ENCODE peak calls at places on chromosome X, in five cellular contexts. One of them, this sample, is unnamed.

GRCh38 chrX:104972737-104973136 is 247.8 kb downstream of the TEX13A start:
- DNase-seq in heart left ventricle: no peak
- DNase-seq in esophagus squamous epithelium: no peak
- DNase-seq in endothelial cell of umbilical vein: no peak
- DNase-seq in A549: no peak
- DNase-seq in this sample: no peak

GRCh38 chrX:104430720-104431119 is 135.3 kb upstream of the IL1RAPL2 start:
- DNase-seq in endothelial cell of umbilical vein: no peak
- DNase-seq in A549: peak
- DNase-seq in heart left ventricle: no peak
- DNase-seq in esophagus squamous epithelium: no peak
- DNase-seq in this sample: no peak

GRCh38 chrX:19673334-19674040 is 158.2 kb upstream of the MAP3K15 start:
- DNase-seq in heart left ventricle: peak
- DNase-seq in A549: peak
- DNase-seq in esophagus squamous epithelium: no peak
- DNase-seq in endothelial cell of umbilical vein: peak
- DNase-seq in this sample: peak

GRCh38 chrX:77617206-77617605 is 168.8 kb downstream of the ATRX start:
- DNase-seq in heart left ventricle: no peak
- DNase-seq in A549: no peak
- DNase-seq in esophagus squamous epithelium: no peak
- DNase-seq in endothelial cell of umbilical vein: no peak
- DNase-seq in this sample: no peak

GRCh38 chrX:69109706-69110635 is 55.3 kb downstream of the PJA1 start:
- DNase-seq in A549: peak
- DNase-seq in heart left ventricle: no peak
- DNase-seq in endothelial cell of umbilical vein: no peak
- DNase-seq in esophagus squamous epithelium: no peak
- DNase-seq in this sample: no peak

GRCh38 chrX:138886769-138887168 is 175.3 kb upstream of the FGF13 start:
- DNase-seq in heart left ventricle: no peak
- DNase-seq in endothelial cell of umbilical vein: no peak
- DNase-seq in esophagus squamous epithelium: no peak
- DNase-seq in A549: no peak
- DNase-seq in this sample: no peak

GRCh38 chrX:106698693-106699092 is 27.8 kb upstream of the RNF128 start:
- DNase-seq in esophagus squamous epithelium: no peak
- DNase-seq in A549: no peak
- DNase-seq in endothelial cell of umbilical vein: no peak
- DNase-seq in heart left ventricle: no peak
- DNase-seq in this sample: no peak

GRCh38 chrX:105696870-105697269 is 125.5 kb upstream of the NRK start:
- DNase-seq in endothelial cell of umbilical vein: no peak
- DNase-seq in heart left ventricle: no peak
- DNase-seq in esophagus squamous epithelium: no peak
- DNase-seq in A549: no peak
- DNase-seq in this sample: no peak

GRCh38 chrX:91434351-91435168 is at the start of gene PABPC5:
- DNase-seq in esophagus squamous epithelium: no peak
- DNase-seq in endothelial cell of umbilical vein: peak
- DNase-seq in A549: peak
- DNase-seq in heart left ventricle: peak
- DNase-seq in this sample: peak

GRCh38 chrX:145190801-145191389 is 56.4 kb upstream of the SPANXN1 start:
- DNase-seq in esophagus squamous epithelium: no peak
- DNase-seq in endothelial cell of umbilical vein: no peak
- DNase-seq in A549: peak
- DNase-seq in heart left ventricle: no peak
- DNase-seq in this sample: no peak

GRCh38 chrX:85243761-85244410 is at the start of the genes SATL1 and ZNF711:
- DNase-seq in A549: peak
- DNase-seq in heart left ventricle: peak
- DNase-seq in esophagus squamous epithelium: no peak
- DNase-seq in endothelial cell of umbilical vein: peak
- DNase-seq in this sample: peak

GRCh38 chrX:113548308-113549015 is 707.8 kb upstream of the AMOT start:
- DNase-seq in A549: no peak
- DNase-seq in endothelial cell of umbilical vein: no peak
- DNase-seq in esophagus squamous epithelium: no peak
- DNase-seq in heart left ventricle: no peak
- DNase-seq in this sample: no peak

GRCh38 chrX:76433219-76433618 is 5.7 kb downstream of the MAGEE1 start:
- DNase-seq in heart left ventricle: no peak
- DNase-seq in endothelial cell of umbilical vein: no peak
- DNase-seq in esophagus squamous epithelium: no peak
- DNase-seq in A549: no peak
- DNase-seq in this sample: no peak

GRCh38 chrX:130108647-130109428 is 1.5 kb downstream of the ELF4 start:
- DNase-seq in heart left ventricle: peak
- DNase-seq in esophagus squamous epithelium: no peak
- DNase-seq in A549: peak
- DNase-seq in endothelial cell of umbilical vein: no peak
- DNase-seq in this sample: peak

GRCh38 chrX:70133303-70134115 is at the start of gene IGBP1:
- DNase-seq in esophagus squamous epithelium: peak
- DNase-seq in endothelial cell of umbilical vein: peak
- DNase-seq in A549: peak
- DNase-seq in heart left ventricle: peak
- DNase-seq in this sample: peak
- TF ChIP-seq POLR2A in esophagus squamous epithelium: peak
- TF ChIP-seq POLR2A in endothelial cell of umbilical vein: no peak
- TF ChIP-seq POLR2A in A549: peak
- TF ChIP-seq POLR2A in heart left ventricle: no peak
- TF ChIP-seq POLR2A in this sample: peak

GRCh38 chrX:135522132-135522530 is 1.7 kb downstream of the INTS6L start:
- DNase-seq in esophagus squamous epithelium: no peak
- DNase-seq in A549: no peak
- DNase-seq in endothelial cell of umbilical vein: no peak
- DNase-seq in heart left ventricle: no peak
- DNase-seq in this sample: no peak
- TF ChIP-seq POLR2A in esophagus squamous epithelium: no peak
- TF ChIP-seq POLR2A in A549: no peak
- TF ChIP-seq POLR2A in endothelial cell of umbilical vein: no peak
- TF ChIP-seq POLR2A in heart left ventricle: no peak
- TF ChIP-seq POLR2A in this sample: no peak

GRCh38 chrX:154490414-154491083 is at the start of gene SLC10A3:
- DNase-seq in heart left ventricle: peak
- DNase-seq in A549: peak
- DNase-seq in esophagus squamous epithelium: peak
- DNase-seq in endothelial cell of umbilical vein: peak
- DNase-seq in this sample: peak
- TF ChIP-seq POLR2A in heart left ventricle: peak
- TF ChIP-seq POLR2A in A549: peak
- TF ChIP-seq POLR2A in esophagus squamous epithelium: peak
- TF ChIP-seq POLR2A in endothelial cell of umbilical vein: peak
- TF ChIP-seq POLR2A in this sample: peak

DNA sequence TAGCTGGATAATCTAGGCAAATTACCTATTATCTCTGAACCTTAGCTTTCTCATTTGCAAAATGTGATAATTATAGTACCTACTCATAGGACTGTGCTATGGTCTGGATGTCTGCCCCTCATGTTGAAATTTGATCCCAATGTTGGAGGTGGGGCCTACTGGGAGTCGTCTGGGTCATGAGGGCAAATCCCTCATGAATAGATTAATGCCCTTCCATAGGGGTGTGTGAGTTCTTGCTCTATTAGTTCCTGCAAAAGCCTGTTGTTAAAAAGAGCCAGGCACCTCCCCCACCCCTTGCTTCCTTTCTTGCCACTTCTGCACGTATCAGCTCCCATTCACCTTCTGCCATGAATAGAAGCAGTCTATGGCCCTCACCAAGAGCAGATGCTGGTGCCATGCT is 73.9 kb downstream of the SERTM2 start:
- DNase-seq in heart left ventricle: no peak
- DNase-seq in esophagus squamous epithelium: no peak
- DNase-seq in A549: no peak
- DNase-seq in endothelial cell of umbilical vein: no peak
- DNase-seq in this sample: no peak
- TF ChIP-seq POLR2A in heart left ventricle: no peak
- TF ChIP-seq POLR2A in esophagus squamous epithelium: no peak
- TF ChIP-seq POLR2A in A549: no peak
- TF ChIP-seq POLR2A in endothelial cell of umbilical vein: no peak
- TF ChIP-seq POLR2A in this sample: no peak

GRCh38 chrX:149910178-149910695 is 19.1 kb upstream of the HSFX4 start:
- DNase-seq in esophagus squamous epithelium: no peak
- DNase-seq in A549: no peak
- DNase-seq in endothelial cell of umbilical vein: no peak
- DNase-seq in heart left ventricle: peak
- DNase-seq in this sample: no peak
- TF ChIP-seq POLR2A in esophagus squamous epithelium: no peak
- TF ChIP-seq POLR2A in A549: no peak
- TF ChIP-seq POLR2A in endothelial cell of umbilical vein: no peak
- TF ChIP-seq POLR2A in heart left ventricle: no peak
- TF ChIP-seq POLR2A in this sample: no peak

This sample was measured in transverse colon.